ENCODE peak calls at places on chromosomes 4 and X, in seven cellular contexts. One of them, this sample, is unnamed.

GRCh38 chr4:170399894-170400293 is 310.1 kb upstream of the AADAT start:
- DNase-seq in stimulated activated CD4-positive, alpha-beta T cell treated with anti-CD3 and anti-CD28 coated beads, Interleukin-15, amount 100 ng/mL, for 1 hour: no peak
- DNase-seq in OCI-LY7: no peak
- DNase-seq in fibroblast of villous mesenchyme: peak
- DNase-seq in amniotic epithelial cell: no peak
- DNase-seq in activated T-helper 1 cell treated with anti-CD3 and anti-CD28 coated beads, Interleukin-2, amount 50 U/mL, for 16 hours: no peak
- DNase-seq in Calu3: no peak
- DNase-seq in this sample: no peak

GRCh38 chr4:131635191-131635590 is 1513.9 kb upstream of the PCDH10 start:
- DNase-seq in stimulated activated CD4-positive, alpha-beta T cell treated with anti-CD3 and anti-CD28 coated beads, Interleukin-15, amount 100 ng/mL, for 1 hour: no peak
- DNase-seq in Calu3: no peak
- DNase-seq in OCI-LY7: no peak
- DNase-seq in fibroblast of villous mesenchyme: no peak
- DNase-seq in amniotic epithelial cell: peak
- DNase-seq in activated T-helper 1 cell treated with anti-CD3 and anti-CD28 coated beads, Interleukin-2, amount 50 U/mL, for 16 hours: no peak
- DNase-seq in this sample: no peak

GRCh38 chr4:137524642-137525384 is 7.5 kb downstream of the PCDH18 start:
- DNase-seq in amniotic epithelial cell: no peak
- DNase-seq in OCI-LY7: no peak
- DNase-seq in Calu3: no peak
- DNase-seq in activated T-helper 1 cell treated with anti-CD3 and anti-CD28 coated beads, Interleukin-2, amount 50 U/mL, for 16 hours: no peak
- DNase-seq in stimulated activated CD4-positive, alpha-beta T cell treated with anti-CD3 and anti-CD28 coated beads, Interleukin-15, amount 100 ng/mL, for 1 hour: no peak
- DNase-seq in fibroblast of villous mesenchyme: no peak
- DNase-seq in this sample: no peak

GRCh38 chrX:48761674-48762471 is at the start of gene GLOD5:
- DNase-seq in activated T-helper 1 cell treated with anti-CD3 and anti-CD28 coated beads, Interleukin-2, amount 50 U/mL, for 16 hours: no peak
- DNase-seq in fibroblast of villous mesenchyme: peak
- DNase-seq in OCI-LY7: peak
- DNase-seq in Calu3: peak
- DNase-seq in stimulated activated CD4-positive, alpha-beta T cell treated with anti-CD3 and anti-CD28 coated beads, Interleukin-15, amount 100 ng/mL, for 1 hour: no peak
- DNase-seq in amniotic epithelial cell: peak
- DNase-seq in this sample: no peak

GRCh38 chr4:140789752-140790151 is 33.6 kb upstream of the TBC1D9 start:
- DNase-seq in activated T-helper 1 cell treated with anti-CD3 and anti-CD28 coated beads, Interleukin-2, amount 50 U/mL, for 16 hours: no peak
- DNase-seq in Calu3: no peak
- DNase-seq in OCI-LY7: no peak
- DNase-seq in stimulated activated CD4-positive, alpha-beta T cell treated with anti-CD3 and anti-CD28 coated beads, Interleukin-15, amount 100 ng/mL, for 1 hour: no peak
- DNase-seq in amniotic epithelial cell: no peak
- DNase-seq in fibroblast of villous mesenchyme: no peak
- DNase-seq in this sample: no peak

GRCh38 chr4:1243451-1244080 is 5.4 kb downstream of the CTBP1 start:
- DNase-seq in OCI-LY7: peak
- DNase-seq in Calu3: peak
- DNase-seq in stimulated activated CD4-positive, alpha-beta T cell treated with anti-CD3 and anti-CD28 coated beads, Interleukin-15, amount 100 ng/mL, for 1 hour: no peak
- DNase-seq in activated T-helper 1 cell treated with anti-CD3 and anti-CD28 coated beads, Interleukin-2, amount 50 U/mL, for 16 hours: no peak
- DNase-seq in fibroblast of villous mesenchyme: no peak
- DNase-seq in amniotic epithelial cell: no peak
- DNase-seq in this sample: no peak

GRCh38 chrX:12269484-12269883 is 131.2 kb downstream of the FRMPD4 start:
- DNase-seq in OCI-LY7: no peak
- DNase-seq in stimulated activated CD4-positive, alpha-beta T cell treated with anti-CD3 and anti-CD28 coated beads, Interleukin-15, amount 100 ng/mL, for 1 hour: no peak
- DNase-seq in Calu3: no peak
- DNase-seq in activated T-helper 1 cell treated with anti-CD3 and anti-CD28 coated beads, Interleukin-2, amount 50 U/mL, for 16 hours: no peak
- DNase-seq in amniotic epithelial cell: peak
- DNase-seq in fibroblast of villous mesenchyme: peak
- DNase-seq in this sample: no peak

GRCh38 chr4:19756661-19757060 is 495.0 kb upstream of the SLIT2 start:
- DNase-seq in activated T-helper 1 cell treated with anti-CD3 and anti-CD28 coated beads, Interleukin-2, amount 50 U/mL, for 16 hours: no peak
- DNase-seq in amniotic epithelial cell: peak
- DNase-seq in fibroblast of villous mesenchyme: peak
- DNase-seq in stimulated activated CD4-positive, alpha-beta T cell treated with anti-CD3 and anti-CD28 coated beads, Interleukin-15, amount 100 ng/mL, for 1 hour: no peak
- DNase-seq in Calu3: no peak
- DNase-seq in OCI-LY7: no peak
- DNase-seq in this sample: no peak

GRCh38 chr4:126991965-126992364 is 640.8 kb upstream of the INTU start:
- DNase-seq in Calu3: no peak
- DNase-seq in activated T-helper 1 cell treated with anti-CD3 and anti-CD28 coated beads, Interleukin-2, amount 50 U/mL, for 16 hours: no peak
- DNase-seq in OCI-LY7: no peak
- DNase-seq in stimulated activated CD4-positive, alpha-beta T cell treated with anti-CD3 and anti-CD28 coated beads, Interleukin-15, amount 100 ng/mL, for 1 hour: no peak
- DNase-seq in fibroblast of villous mesenchyme: no peak
- DNase-seq in amniotic epithelial cell: no peak
- DNase-seq in this sample: no peak

GRCh38 chrX:19388741-19389140 is 45.0 kb downstream of the PDHA1 start:
- DNase-seq in amniotic epithelial cell: no peak
- DNase-seq in stimulated activated CD4-positive, alpha-beta T cell treated with anti-CD3 and anti-CD28 coated beads, Interleukin-15, amount 100 ng/mL, for 1 hour: no peak
- DNase-seq in activated T-helper 1 cell treated with anti-CD3 and anti-CD28 coated beads, Interleukin-2, amount 50 U/mL, for 16 hours: no peak
- DNase-seq in Calu3: no peak
- DNase-seq in OCI-LY7: no peak
- DNase-seq in fibroblast of villous mesenchyme: no peak
- DNase-seq in this sample: no peak

GRCh38 chr4:5710962-5711478 is at the start of gene EVC:
- DNase-seq in Calu3: no peak
- DNase-seq in stimulated activated CD4-positive, alpha-beta T cell treated with anti-CD3 and anti-CD28 coated beads, Interleukin-15, amount 100 ng/mL, for 1 hour: no peak
- DNase-seq in amniotic epithelial cell: peak
- DNase-seq in fibroblast of villous mesenchyme: peak
- DNase-seq in OCI-LY7: no peak
- DNase-seq in activated T-helper 1 cell treated with anti-CD3 and anti-CD28 coated beads, Interleukin-2, amount 50 U/mL, for 16 hours: no peak
- DNase-seq in this sample: peak

GRCh38 chr4:859496-859895 is 33.6 kb upstream of the CPLX1 start:
- DNase-seq in Calu3: no peak
- DNase-seq in amniotic epithelial cell: no peak
- DNase-seq in activated T-helper 1 cell treated with anti-CD3 and anti-CD28 coated beads, Interleukin-2, amount 50 U/mL, for 16 hours: no peak
- DNase-seq in fibroblast of villous mesenchyme: no peak
- DNase-seq in stimulated activated CD4-positive, alpha-beta T cell treated with anti-CD3 and anti-CD28 coated beads, Interleukin-15, amount 100 ng/mL, for 1 hour: no peak
- DNase-seq in OCI-LY7: no peak
- DNase-seq in this sample: no peak

GRCh38 chrX:13369541-13370140 is 49.8 kb upstream of the ATXN3L start:
- DNase-seq in fibroblast of villous mesenchyme: no peak
- DNase-seq in activated T-helper 1 cell treated with anti-CD3 and anti-CD28 coated beads, Interleukin-2, amount 50 U/mL, for 16 hours: no peak
- DNase-seq in Calu3: no peak
- DNase-seq in OCI-LY7: no peak
- DNase-seq in stimulated activated CD4-positive, alpha-beta T cell treated with anti-CD3 and anti-CD28 coated beads, Interleukin-15, amount 100 ng/mL, for 1 hour: no peak
- DNase-seq in amniotic epithelial cell: no peak
- DNase-seq in this sample: no peak

GRCh38 chr4:168569066-168569908 is 72.4 kb downstream of the PALLD start:
- DNase-seq in Calu3: peak
- DNase-seq in activated T-helper 1 cell treated with anti-CD3 and anti-CD28 coated beads, Interleukin-2, amount 50 U/mL, for 16 hours: no peak
- DNase-seq in OCI-LY7: no peak
- DNase-seq in amniotic epithelial cell: peak
- DNase-seq in stimulated activated CD4-positive, alpha-beta T cell treated with anti-CD3 and anti-CD28 coated beads, Interleukin-15, amount 100 ng/mL, for 1 hour: no peak
- DNase-seq in fibroblast of villous mesenchyme: peak
- DNase-seq in this sample: no peak

GRCh38 chr4:124092101-124093057 is 620.2 kb downstream of the ANKRD50 start:
- DNase-seq in activated T-helper 1 cell treated with anti-CD3 and anti-CD28 coated beads, Interleukin-2, amount 50 U/mL, for 16 hours: no peak
- DNase-seq in fibroblast of villous mesenchyme: no peak
- DNase-seq in Calu3: no peak
- DNase-seq in amniotic epithelial cell: peak
- DNase-seq in OCI-LY7: no peak
- DNase-seq in stimulated activated CD4-positive, alpha-beta T cell treated with anti-CD3 and anti-CD28 coated beads, Interleukin-15, amount 100 ng/mL, for 1 hour: no peak
- DNase-seq in this sample: no peak

GRCh38 chr4:152808670-152809069 is 28.9 kb downstream of the ARFIP1 start:
- DNase-seq in activated T-helper 1 cell treated with anti-CD3 and anti-CD28 coated beads, Interleukin-2, amount 50 U/mL, for 16 hours: no peak
- DNase-seq in OCI-LY7: no peak
- DNase-seq in amniotic epithelial cell: no peak
- DNase-seq in Calu3: no peak
- DNase-seq in stimulated activated CD4-positive, alpha-beta T cell treated with anti-CD3 and anti-CD28 coated beads, Interleukin-15, amount 100 ng/mL, for 1 hour: no peak
- DNase-seq in fibroblast of villous mesenchyme: no peak
- DNase-seq in this sample: no peak

GRCh38 chr4:150479665-150480064 is 102.3 kb upstream of the MAB21L2 start:
- DNase-seq in amniotic epithelial cell: no peak
- DNase-seq in fibroblast of villous mesenchyme: no peak
- DNase-seq in activated T-helper 1 cell treated with anti-CD3 and anti-CD28 coated beads, Interleukin-2, amount 50 U/mL, for 16 hours: no peak
- DNase-seq in OCI-LY7: no peak
- DNase-seq in stimulated activated CD4-positive, alpha-beta T cell treated with anti-CD3 and anti-CD28 coated beads, Interleukin-15, amount 100 ng/mL, for 1 hour: no peak
- DNase-seq in Calu3: no peak
- DNase-seq in this sample: no peak

GRCh38 chr4:130110760-130111159 is 1014.8 kb downstream of the C4orf33 start:
- DNase-seq in stimulated activated CD4-positive, alpha-beta T cell treated with anti-CD3 and anti-CD28 coated beads, Interleukin-15, amount 100 ng/mL, for 1 hour: no peak
- DNase-seq in fibroblast of villous mesenchyme: no peak
- DNase-seq in OCI-LY7: no peak
- DNase-seq in activated T-helper 1 cell treated with anti-CD3 and anti-CD28 coated beads, Interleukin-2, amount 50 U/mL, for 16 hours: no peak
- DNase-seq in amniotic epithelial cell: no peak
- DNase-seq in Calu3: no peak
- DNase-seq in this sample: no peak